ENCODE peak calls at places on chromosomes 6 and 20, in six cellular contexts. C is A172; V is COLO829; X is H9; R is stimulated activated naive CD8-positive, alpha-beta T cell treated with anti-CD3 and anti-CD28 coated beads, Interleukin-15, amount 100 ng/mL, for 72 hours; I is psoas muscle. M is an unnamed sample.

GRCh38 chr6:158409451-158409850 is 97.2 kb downstream of the TULP4 start:
- DNase-seq in C (peak; percentile 63), V (no peak), X (no peak), R (no peak), I (no peak), M (no peak)

GRCh38 chr20:41769650-41770049 is 151.5 kb upstream of the CHD6 start:
- DNase-seq in C (no peak), V (no peak), X (peak; percentile 60), R (no peak), I (no peak), M (no peak)

GRCh38 chr6:116392158-116393032 is 21.6 kb downstream of the DSE start:
- DNase-seq in C (no peak), V (no peak), X (no peak), R (no peak), I (no peak), M (no peak)

GRCh38 chr6:71412559-71412958 is 123.9 kb downstream of the OGFRL1 start:
- DNase-seq in C (no peak), V (no peak), X (no peak), R (no peak), I (peak; percentile 18), M (no peak)

GRCh38 chr6:160940197-160940596 is 51.4 kb upstream of the MAP3K4 start:
- DNase-seq in C (no peak), V (no peak), X (no peak), R (no peak), I (no peak), M (no peak)

GRCh38 chr6:170438402-170438753 is 114.7 kb downstream of the PSMB1 start:
- DNase-seq in C (peak; percentile 97), V (peak; percentile 77), X (peak; percentile 82), R (peak; percentile 44), I (peak; percentile 92), M (peak; percentile 100)

GRCh38 chr6:158381214-158381613 is 68.9 kb downstream of the TULP4 start:
- DNase-seq in C (no peak), V (no peak), X (no peak), R (no peak), I (no peak), M (no peak)

GRCh38 chr6:44230034-44230675 is 6.8 kb downstream of the SLC29A1 start:
- DNase-seq in C (no peak), V (no peak), X (no peak), R (no peak), I (no peak), M (no peak)

GRCh38 chr20:3980260-3981131 is 34.9 kb downstream of the RNF24 start:
- DNase-seq in C (peak; percentile 59), V (peak; percentile 28), X (no peak), R (peak; percentile 46), I (peak; percentile 19), M (no peak)

GRCh38 chr6:132570221-132570777 is at the start of gene TAAR6:
- DNase-seq in C (no peak), V (no peak), X (no peak), R (no peak), I (no peak), M (no peak)

GRCh38 chr20:60009826-60010616 is 51.8 kb downstream of the CDH26 start:
- DNase-seq in C (no peak), V (no peak), X (peak; percentile 53), R (no peak), I (no peak), M (no peak)

GRCh38 chr6:20802596-20802995 is 268.3 kb downstream of the CDKAL1 start:
- DNase-seq in C (no peak), V (peak; percentile 48), X (no peak), R (no peak), I (no peak), M (no peak)

GRCh38 chr6:152922706-152923105 is 60.1 kb downstream of the FBXO5 start:
- DNase-seq in C (no peak), V (no peak), X (no peak), R (no peak), I (no peak), M (no peak)

GRCh38 chr6:49088631-49089030 is 374.4 kb downstream of the MMUT start:
- DNase-seq in C (no peak), V (no peak), X (no peak), R (no peak), I (no peak), M (no peak)

GRCh38 chr6:142744836-142745235 is 200.1 kb downstream of the HIVEP2 start:
- DNase-seq in C (no peak), V (no peak), X (no peak), R (no peak), I (no peak), M (no peak)

GRCh38 chr20:55584307-55584706 is 421.0 kb downstream of the CBLN4 start:
- DNase-seq in C (no peak), V (no peak), X (no peak), R (no peak), I (no peak), M (no peak)

GRCh38 chr6:119428647-119429046 is 79.1 kb upstream of the MAN1A1 start:
- DNase-seq in C (no peak), V (no peak), X (no peak), R (no peak), I (no peak), M (no peak)

GRCh38 chr6:55528624-55529023 is 50.4 kb downstream of the HMGCLL1 start:
- DNase-seq in C (peak; percentile 35), V (peak; percentile 3), X (no peak), R (no peak), I (no peak), M (peak; percentile 31)

GRCh38 chr6:128597004-128597403 is 76.6 kb upstream of the PTPRK start:
- DNase-seq in C (no peak), V (no peak), X (no peak), R (no peak), I (no peak), M (no peak)

GRCh38 chr6:170278743-170279094 is 12.2 kb downstream of the DLL1 start:
- DNase-seq in C (no peak), V (no peak), X (no peak), R (no peak), I (no peak), M (no peak)

GRCh38 chr6:75397806-75398465 is 95.7 kb downstream of the FILIP1 start:
- DNase-seq in C (peak; percentile 42), V (no peak), X (no peak), R (no peak), I (no peak), M (no peak)

GRCh38 chr6:170243386-170243785 is 47.5 kb downstream of the DLL1 start:
- DNase-seq in C (no peak), V (no peak), X (no peak), R (no peak), I (no peak), M (no peak)

GRCh38 chr20:44137210-44137781 is 49.7 kb downstream of the JPH2 start:
- DNase-seq in C (peak; percentile 72), V (no peak), X (peak; percentile 55), R (no peak), I (peak; percentile 59), M (peak; percentile 16)

GRCh38 chr20:47241345-47241781 is 115.1 kb downstream of the ZMYND8 start:
- DNase-seq in C (no peak), V (no peak), X (no peak), R (no peak), I (no peak), M (no peak)

GRCh38 chr6:582370-582769 is 74.5 kb downstream of the HUS1B start:
- DNase-seq in C (no peak), V (no peak), X (peak; percentile 76), R (no peak), I (no peak), M (peak; percentile 12)

GRCh38 chr6:149201068-149201655 is 116.3 kb upstream of the TAB2 start:
- DNase-seq in C (no peak), V (no peak), X (no peak), R (no peak), I (no peak), M (no peak)

GRCh38 chr6:124964084-124964763 is 2.0 kb downstream of the RNF217 start:
- DNase-seq in C (no peak), V (no peak), X (no peak), R (no peak), I (peak; percentile 29), M (no peak)

GRCh38 chr6:149137594-149137993 is 179.9 kb upstream of the TAB2 start:
- DNase-seq in C (no peak), V (no peak), X (no peak), R (no peak), I (no peak), M (no peak)

GRCh38 chr6:169158182-169158573 is 95.5 kb downstream of the THBS2 start:
- DNase-seq in C (no peak), V (no peak), X (no peak), R (no peak), I (peak; percentile 64), M (no peak)

M was measured in kidney epithelial cell.